ENCODE peak calls at places on chromosome 2, in five cellular contexts. P is osteoblast, T is A673, O is GM13977, E is A549. S is an unnamed sample.

GRCh38 chr2:223933098-223933800 is 11.9 kb downstream of the WDFY1 start:
- DNase-seq in O (no peak), E (no peak), P (no peak), T (no peak), S (no peak)

GRCh38 chr2:72834561-72834960 is 8.7 kb upstream of the EXOC6B start:
- DNase-seq in P (no peak), T (no peak), O (no peak), E (no peak), S (no peak)

GRCh38 chr2:137886432-137886831 is 77.8 kb upstream of the HNMT start:
- DNase-seq in T (peak; percentile 4), E (peak; percentile 52), O (no peak), P (no peak), S (no peak)

GRCh38 chr2:73163522-73164367 is 38.6 kb upstream of the NOTO start:
- DNase-seq in P (peak; percentile 94), O (peak; percentile 83), E (peak; percentile 82), T (peak; percentile 79), S (peak; percentile 77)

GRCh38 chr2:200432296-200432695 is 77.6 kb downstream of the KCTD18 start:
- DNase-seq in E (no peak), T (no peak), O (no peak), P (no peak), S (no peak)

GRCh38 chr2:237530472-237531433 is 35.6 kb upstream of the PRLH start:
- DNase-seq in T (no peak), P (peak; percentile 25), O (no peak), E (no peak), S (no peak)

GRCh38 chr2:65456074-65456473 is 23.7 kb upstream of the SPRED2 start:
- DNase-seq in P (peak; percentile 76), O (no peak), T (no peak), E (no peak), S (no peak)

GRCh38 chr2:108971661-108972566 is 17.1 kb downstream of the EDAR start:
- DNase-seq in P (peak; percentile 93), T (no peak), E (peak; percentile 76), O (no peak), S (no peak)

GRCh38 chr2:104638162-104638561 is 215.8 kb upstream of the POU3F3 start:
- DNase-seq in E (no peak), O (no peak), T (no peak), P (no peak), S (no peak)

GRCh38 chr2:109375131-109375561 is 238.6 kb downstream of the SEPTIN10 start:
- DNase-seq in E (no peak), O (no peak), P (no peak), T (no peak), S (no peak)

GRCh38 chr2:109560265-109560664 is 53.5 kb downstream of the SEPTIN10 start:
- DNase-seq in O (no peak), E (peak; percentile 40), P (peak; percentile 75), T (no peak), S (no peak)

GRCh38 chr2:39377226-39377939 is 59.7 kb downstream of the MAP4K3 start:
- DNase-seq in P (no peak), O (peak; percentile 38), E (no peak), T (no peak), S (peak; percentile 57)

DNA sequence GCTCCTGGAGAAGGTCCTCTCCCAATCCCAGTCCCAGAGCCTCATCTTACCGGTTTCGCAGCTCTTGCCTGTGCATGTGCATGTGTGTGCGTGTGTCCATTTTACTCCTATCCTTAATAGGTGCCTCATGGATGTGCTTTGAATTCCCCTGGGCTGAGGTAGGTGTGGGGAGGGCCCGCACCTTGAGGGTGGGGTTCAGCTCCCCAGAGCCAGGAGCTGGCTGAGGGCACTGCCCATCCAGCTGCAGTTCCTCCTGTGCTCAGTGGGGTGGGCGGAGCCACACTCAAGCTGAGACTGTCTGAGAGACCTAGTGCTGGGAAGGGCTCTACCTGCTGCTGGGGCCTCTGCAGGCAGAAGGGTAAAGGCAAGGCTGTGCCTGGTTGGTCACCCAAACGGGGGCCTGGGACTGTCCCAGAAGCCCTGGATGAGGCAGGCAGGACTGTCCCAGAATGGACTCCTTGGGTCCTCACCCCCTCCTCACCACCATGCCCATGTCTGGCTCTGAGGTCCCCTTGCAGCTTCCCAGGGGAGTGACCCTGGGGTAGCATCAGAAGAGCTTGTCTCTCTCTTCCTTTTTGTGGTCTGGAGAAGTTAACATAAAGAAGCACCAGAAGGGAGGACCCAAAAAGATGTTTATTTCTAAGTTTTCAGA is 8.9 kb downstream of the GDF7 start:
- DNase-seq in O (peak; percentile 60), P (peak; percentile 79), T (no peak), E (peak; percentile 41), S (peak; percentile 27)
- TF ChIP-seq CTCF in O (no peak), P (no peak), T (no peak), E (no peak), S (no peak)

GRCh38 chr2:178704876-178705275 is 102.3 kb downstream of the TTN start:
- DNase-seq in T (no peak), O (no peak), E (no peak), P (no peak), S (no peak)

DNA sequence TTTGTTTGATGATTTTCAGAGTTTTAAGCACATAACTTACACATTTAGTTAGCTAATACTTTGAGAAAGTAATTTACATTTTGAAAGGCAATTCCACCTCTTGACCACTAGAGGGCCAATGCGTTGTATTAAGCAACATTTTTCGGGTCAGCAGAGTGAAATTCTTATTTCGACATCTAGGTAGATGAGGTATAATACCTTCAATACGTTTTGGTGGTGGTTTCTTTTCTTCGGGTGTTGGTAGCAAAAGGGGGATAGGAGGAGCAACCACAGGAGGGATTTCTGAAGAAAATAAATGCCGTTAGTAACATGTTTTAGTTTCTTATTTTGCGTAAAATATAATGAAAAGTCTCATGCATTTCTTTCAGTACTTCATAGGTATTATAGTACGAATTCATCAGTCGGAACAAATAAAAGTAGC is 106.3 kb downstream of the TTN start:
- DNase-seq in T (peak; percentile 61), O (peak; percentile 25), E (peak; percentile 48), P (peak; percentile 69), S (no peak)
- TF ChIP-seq CTCF in T (peak; percentile 91), O (peak; percentile 75), E (peak; percentile 76), P (peak; percentile 95), S (peak; percentile 92)

GRCh38 chr2:116456429-116456828 is 1358.1 kb upstream of the DDX18 start:
- DNase-seq in T (no peak), P (no peak), O (no peak), E (no peak), S (no peak)
- TF ChIP-seq CTCF in T (no peak), P (no peak), O (no peak), E (no peak), S (no peak)

GRCh38 chr2:218516614-218517013 is 51.5 kb downstream of the USP37 start:
- DNase-seq in O (no peak), P (no peak), T (peak; percentile 47), E (peak; percentile 42), S (peak; percentile 20)
- TF ChIP-seq CTCF in O (peak; percentile 34), P (peak; percentile 34), T (peak; percentile 55), E (no peak), S (peak; percentile 56)

GRCh38 chr2:233832869-233833812 is 21.2 kb downstream of the HJURP start:
- DNase-seq in T (peak; percentile 42), E (peak; percentile 97), P (peak; percentile 90), O (peak; percentile 52), S (no peak)
- TF ChIP-seq CTCF in T (peak; percentile 54), E (peak; percentile 89), P (peak; percentile 48), O (peak; percentile 30), S (no peak)

GRCh38 chr2:233404227-233404626 is 49.9 kb downstream of the DGKD start:
- DNase-seq in P (no peak), O (peak; percentile 56), E (peak; percentile 77), T (peak; percentile 66), S (peak; percentile 77)
- TF ChIP-seq CTCF in P (peak; percentile 89), O (peak; percentile 72), E (peak; percentile 76), T (peak; percentile 79), S (peak; percentile 81)

DNA sequence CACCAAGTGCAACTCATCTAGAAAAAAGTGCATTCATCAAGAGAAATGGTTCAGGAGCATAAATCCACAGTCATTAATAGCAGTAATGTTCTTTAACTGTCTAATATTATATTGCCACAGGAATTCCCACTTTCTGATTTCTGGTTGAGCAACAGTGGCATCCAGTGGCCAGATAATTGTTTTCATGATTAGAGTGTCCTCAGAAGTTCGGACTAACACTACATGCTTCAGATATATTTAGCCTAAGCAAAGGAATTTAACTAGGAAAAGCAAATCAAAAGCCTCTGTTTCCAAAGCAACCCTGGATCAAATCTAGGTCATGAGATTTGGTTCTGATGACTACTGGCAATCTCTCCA is 9.8 kb upstream of the ERBB4 start:
- DNase-seq in T (peak; percentile 79), O (no peak), P (peak; percentile 31), E (peak; percentile 18), S (no peak)
- TF ChIP-seq CTCF in T (peak; percentile 61), O (peak; percentile 15), P (peak; percentile 58), E (peak; percentile 32), S (no peak)

S was measured in activated CD8-positive, alpha-beta T cell treated with anti-CD3 and anti-CD28 coated beads for 36 hours.